ENCODE peak calls at places on chromosome 19, in seven cellular contexts. Z is breast epithelium, T is pancreas, G is GM23248, W is thyroid gland, P is neuronal stem cell, U is mucosa of descending colon. R is an unnamed sample.

GRCh38 chr19:31351212-31352193 is 2.3 kb upstream of the TSHZ3 start:
- DNase-seq in W (peak; percentile 44), P (no peak), G (peak; percentile 80), Z (no peak), U (peak; percentile 50), T (peak; percentile 44), R (peak; percentile 56)

GRCh38 chr19:35266904-35267817 is 1.6 kb upstream of the USF2 start:
- DNase-seq in P (no peak), G (peak; percentile 68), U (peak; percentile 72), T (peak; percentile 59), W (peak; percentile 60), Z (peak; percentile 41), R (peak; percentile 66)

GRCh38 chr19:1173160-1173844 is 766 bp downstream of the SBNO2 start:
- DNase-seq in G (peak; percentile 55), W (no peak), T (no peak), Z (peak; percentile 26), P (no peak), U (peak; percentile 67), R (peak; percentile 42)

GRCh38 chr19:36215276-36216171 is 618 bp downstream of the ZNF146 start:
- DNase-seq in W (peak; percentile 11), P (peak; percentile 5), T (no peak), U (no peak), Z (no peak), G (peak; percentile 83), R (no peak)

GRCh38 chr19:31066385-31066784 is 282.9 kb downstream of the TSHZ3 start:
- DNase-seq in U (no peak), W (peak; percentile 30), P (no peak), T (no peak), Z (no peak), G (peak; percentile 76), R (no peak)

GRCh38 chr19:53927745-53928144 is 18.7 kb downstream of the CACNG7 start:
- DNase-seq in Z (no peak), U (no peak), T (no peak), P (peak; percentile 65), G (peak; percentile 68), W (peak; percentile 22), R (no peak)

GRCh38 chr19:18051887-18052286 is 34.8 kb downstream of the IL12RB1 start:
- DNase-seq in W (peak; percentile 33), Z (no peak), T (peak; percentile 39), U (peak; percentile 42), P (no peak), G (peak; percentile 40), R (no peak)

GRCh38 chr19:15251010-15251748 is 18.9 kb upstream of the EPHX3 start:
- DNase-seq in P (no peak), G (peak; percentile 81), Z (no peak), T (no peak), W (no peak), U (no peak), R (peak; percentile 60)

GRCh38 chr19:815079-815774 is 6.5 kb downstream of the PLPPR3 start:
- DNase-seq in G (no peak), U (no peak), T (no peak), Z (no peak), P (no peak), W (no peak), R (no peak)

GRCh38 chr19:43354305-43354627 is 780 bp downstream of the CD177 start:
- DNase-seq in U (peak; percentile 67), W (no peak), P (peak; percentile 29), T (peak; percentile 30), Z (no peak), G (no peak), R (no peak)

GRCh38 chr19:5935473-5936307 is 21.6 kb downstream of the CAPS start:
- DNase-seq in W (no peak), G (peak; percentile 69), P (no peak), T (no peak), Z (no peak), U (no peak), R (no peak)

GRCh38 chr19:7159105-7159933 is 89.8 kb downstream of the ZNF557 start:
- DNase-seq in T (no peak), G (peak; percentile 99), W (no peak), P (no peak), Z (no peak), U (no peak), R (peak; percentile 96)

GRCh38 chr19:35889370-35890112 is 10.8 kb downstream of the NFKBID start:
- DNase-seq in U (no peak), P (no peak), G (no peak), T (no peak), W (no peak), Z (no peak), R (no peak)

GRCh38 chr19:37309834-37310575 is 60.9 kb upstream of the ZNF527 start:
- DNase-seq in Z (no peak), G (no peak), P (no peak), U (no peak), W (no peak), T (no peak), R (no peak)

GRCh38 chr19:3275068-3275582 is 50.7 kb downstream of the CELF5 start:
- DNase-seq in G (no peak), U (no peak), W (no peak), P (peak; percentile 69), T (no peak), Z (no peak), R (no peak)

GRCh38 chr19:13047374-13047773 is 52.1 kb downstream of the NFIX start:
- DNase-seq in U (no peak), W (no peak), P (no peak), T (no peak), Z (no peak), G (no peak), R (no peak)
- H3K4me1 ChIP-seq in U (peaks cover 13% of the 10 kb centered on the region), W (peaks cover 53% of the 10 kb centered on the region), P (peaks cover 14% of the 10 kb centered on the region), T (peaks cover 12% of the 10 kb centered on the region), Z (peaks cover 17% of the 10 kb centered on the region), G (peaks cover 66% of the 10 kb centered on the region), R (peaks cover 19% of the 10 kb centered on the region)

DNA sequence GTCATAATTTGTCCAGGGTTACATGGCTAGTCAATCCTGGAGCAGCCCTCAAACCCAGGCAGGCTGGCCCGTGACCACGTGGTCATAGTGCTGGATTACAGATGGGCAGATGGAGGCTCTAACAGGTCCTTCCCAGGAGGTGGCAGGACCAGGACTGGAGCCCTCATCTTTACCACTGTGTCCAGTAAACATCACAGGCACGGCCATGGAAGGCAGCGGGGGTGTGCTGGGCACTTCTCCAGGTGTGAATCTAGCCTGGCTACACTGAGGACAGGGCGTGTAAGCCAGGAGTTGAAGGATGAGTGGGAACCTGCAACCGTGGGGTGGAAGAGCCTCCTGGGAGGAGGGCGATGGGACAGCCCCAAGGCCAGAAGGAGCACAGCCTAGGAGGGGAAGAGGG is 6.1 kb downstream of the CIC start:
- DNase-seq in W (no peak), U (no peak), P (no peak), Z (no peak), G (no peak), T (no peak), R (no peak)
- H3K4me1 ChIP-seq in W (peaks cover 29% of the 10 kb centered on the region), U (peaks cover 34% of the 10 kb centered on the region), P (peaks cover 7% of the 10 kb centered on the region), Z (peaks cover 9% of the 10 kb centered on the region), G (peaks cover 45% of the 10 kb centered on the region), T (peaks cover 16% of the 10 kb centered on the region), R (peaks cover 5% of the 10 kb centered on the region)

GRCh38 chr19:40806385-40807146 is 7.6 kb downstream of the EGLN2 start:
- DNase-seq in G (peak; percentile 94), T (peak; percentile 41), Z (peak; percentile 61), P (peak; percentile 96), W (peak; percentile 53), U (peak; percentile 71), R (peak; percentile 84)

GRCh38 chr19:40808497-40808896 is 9.5 kb downstream of the EGLN2 start:
- DNase-seq in P (no peak), G (no peak), Z (no peak), U (no peak), W (no peak), T (no peak), R (no peak)

GRCh38 chr19:40805258-40805868 is 6.4 kb downstream of the EGLN2 start:
- DNase-seq in W (peak; percentile 87), T (peak; percentile 67), G (no peak), U (peak; percentile 67), Z (no peak), P (no peak), R (no peak)

GRCh38 chr19:40808021-40808325 is 9.0 kb downstream of the EGLN2 start:
- DNase-seq in G (no peak), U (no peak), W (no peak), P (no peak), T (no peak), Z (no peak), R (peak; percentile 26)

DNA sequence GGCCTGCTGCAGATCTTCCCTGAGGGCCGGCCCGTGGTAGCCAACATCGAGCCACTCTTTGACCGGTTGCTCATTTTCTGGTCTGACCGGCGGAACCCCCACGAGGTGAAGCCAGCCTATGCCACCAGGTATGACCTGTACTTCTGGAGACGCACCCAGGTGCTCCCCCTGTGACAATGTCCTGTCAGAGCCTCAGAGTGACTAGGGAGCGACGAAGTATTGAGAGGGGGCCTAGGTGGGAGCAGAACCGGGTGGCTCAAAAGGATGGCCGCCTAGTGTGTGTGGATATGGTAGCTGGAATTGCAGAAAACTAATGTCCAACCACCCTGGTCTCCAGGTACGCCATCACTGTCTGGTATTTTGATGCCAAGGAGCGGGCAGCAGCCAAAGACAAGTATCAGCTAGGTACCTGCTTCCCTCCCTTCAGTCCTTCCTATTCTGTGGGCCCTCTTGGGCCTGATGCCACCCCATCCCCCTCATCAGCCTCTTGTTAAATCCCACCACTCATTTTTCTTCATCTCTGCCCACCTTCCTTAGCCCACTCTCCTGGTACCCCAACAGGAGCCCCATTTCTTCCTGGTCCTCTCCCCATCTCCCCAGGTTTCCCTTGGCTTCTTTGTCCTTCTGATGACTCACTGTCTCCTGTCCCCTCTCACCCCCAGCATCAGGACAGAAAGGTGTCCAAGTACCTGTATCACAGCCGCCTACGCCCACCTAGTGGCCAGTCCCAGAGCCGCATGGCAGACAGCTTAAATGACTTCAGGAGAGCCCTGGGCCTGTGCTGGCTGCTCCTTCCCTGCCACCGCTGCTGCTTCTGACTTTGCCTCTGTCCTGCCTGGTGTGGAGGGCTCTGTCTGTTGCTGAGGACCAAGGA is 8.4 kb downstream of the EGLN2 start:
- DNase-seq in G (peak; percentile 24), Z (no peak), P (no peak), W (peak; percentile 39), U (peak; percentile 51), T (no peak), R (peak; percentile 33)
- H3K4me1 ChIP-seq in G (peaks cover 27% of the 10 kb centered on the region), Z (peaks cover 26% of the 10 kb centered on the region), P (peaks cover 36% of the 10 kb centered on the region), W (peaks cover 48% of the 10 kb centered on the region), U (peaks cover 44% of the 10 kb centered on the region), T (peaks cover 26% of the 10 kb centered on the region), R (peaks cover 25% of the 10 kb centered on the region)

GRCh38 chr19:50851620-50852019 is 3.1 kb upstream of the KLK3 start:
- DNase-seq in U (no peak), W (no peak), T (no peak), Z (no peak), G (no peak), P (no peak), R (no peak)
- H3K4me1 ChIP-seq in U (no peaks in the 10 kb centered on the region), W (no peaks in the 10 kb centered on the region), T (no peaks in the 10 kb centered on the region), Z (no peaks in the 10 kb centered on the region), G (no peaks in the 10 kb centered on the region), P (no peaks in the 10 kb centered on the region), R (no peaks in the 10 kb centered on the region)

GRCh38 chr19:44746946-44747738 is 1.4 kb upstream of the BCL3 start:
- DNase-seq in W (peak; percentile 92), P (peak; percentile 61), G (peak; percentile 98), Z (peak; percentile 96), U (peak; percentile 98), T (peak; percentile 96), R (peak; percentile 96)

GRCh38 chr19:44748426-44749254 is at the start of gene BCL3:
- DNase-seq in T (peak; percentile 81), G (peak; percentile 79), W (peak; percentile 80), U (peak; percentile 91), P (no peak), Z (peak; percentile 48), R (peak; percentile 65)

GRCh38 chr19:44746616-44746945 is 1.9 kb upstream of the BCL3 start:
- DNase-seq in G (no peak), U (no peak), W (no peak), T (peak; percentile 27), P (no peak), Z (no peak), R (no peak)

GRCh38 chr19:44749318-44749717 is 810 bp downstream of the BCL3 start:
- DNase-seq in T (no peak), Z (no peak), W (no peak), G (peak; percentile 37), U (no peak), P (no peak), R (no peak)

GRCh38 chr19:44747739-44748425 is 626 bp upstream of the BCL3 start:
- DNase-seq in Z (peak; percentile 58), U (peak; percentile 86), T (peak; percentile 76), G (peak; percentile 77), P (no peak), W (peak; percentile 81), R (peak; percentile 71)
- H3K4me1 ChIP-seq in Z (peaks cover 13% of the 10 kb centered on the region), U (peaks cover 69% of the 10 kb centered on the region), T (peaks cover 13% of the 10 kb centered on the region), G (peaks cover 39% of the 10 kb centered on the region), P (peaks cover 5% of the 10 kb centered on the region), W (peaks cover 39% of the 10 kb centered on the region), R (peaks cover 5% of the 10 kb centered on the region)

R was measured in uterus.